ENCODE peak calls at places on chromosomes 6 and 20, in six cellular contexts. One of them, this sample, is unnamed.

GRCh38 chr6:43842964-43843645 is 73.1 kb downstream of the VEGFA start:
- DNase-seq in esophagus squamous epithelium: no peak
- DNase-seq in CD8-positive, alpha-beta memory T cell: no peak
- DNase-seq in endodermal cell: no peak
- DNase-seq in ovary: no peak
- DNase-seq in Caco-2: no peak
- DNase-seq in this sample: no peak

GRCh38 chr6:25329156-25329555 is 50.0 kb downstream of the CARMIL1 start:
- DNase-seq in esophagus squamous epithelium: no peak
- DNase-seq in CD8-positive, alpha-beta memory T cell: no peak
- DNase-seq in endodermal cell: no peak
- DNase-seq in ovary: no peak
- DNase-seq in Caco-2: no peak
- DNase-seq in this sample: no peak

GRCh38 chr6:143034689-143035334 is 25.9 kb upstream of the AIG1 start:
- DNase-seq in esophagus squamous epithelium: no peak
- DNase-seq in CD8-positive, alpha-beta memory T cell: no peak
- DNase-seq in endodermal cell: no peak
- DNase-seq in ovary: no peak
- DNase-seq in Caco-2: peak; percentile 40
- DNase-seq in this sample: no peak

GRCh38 chr20:47622118-47622665 is 120.5 kb downstream of the NCOA3 start:
- DNase-seq in esophagus squamous epithelium: no peak
- DNase-seq in CD8-positive, alpha-beta memory T cell: no peak
- DNase-seq in endodermal cell: no peak
- DNase-seq in ovary: no peak
- DNase-seq in Caco-2: no peak
- DNase-seq in this sample: no peak

GRCh38 chr6:149037026-149037734 is 280.3 kb upstream of the TAB2 start:
- DNase-seq in esophagus squamous epithelium: no peak
- DNase-seq in CD8-positive, alpha-beta memory T cell: no peak
- DNase-seq in endodermal cell: no peak
- DNase-seq in ovary: no peak
- DNase-seq in Caco-2: no peak
- DNase-seq in this sample: no peak

GRCh38 chr6:118808794-118809668 is 84.9 kb upstream of the ASF1A start:
- DNase-seq in esophagus squamous epithelium: no peak
- DNase-seq in CD8-positive, alpha-beta memory T cell: peak; percentile 12
- DNase-seq in endodermal cell: no peak
- DNase-seq in ovary: no peak
- DNase-seq in Caco-2: no peak
- DNase-seq in this sample: no peak

GRCh38 chr20:58645277-58645968 is 5.7 kb upstream of the STX16 start:
- DNase-seq in esophagus squamous epithelium: no peak
- DNase-seq in CD8-positive, alpha-beta memory T cell: no peak
- DNase-seq in endodermal cell: peak; percentile 33
- DNase-seq in ovary: peak; percentile 51
- DNase-seq in Caco-2: no peak
- DNase-seq in this sample: no peak

GRCh38 chr6:684831-685636 is 7.9 kb downstream of the EXOC2 start:
- DNase-seq in esophagus squamous epithelium: no peak
- DNase-seq in CD8-positive, alpha-beta memory T cell: no peak
- DNase-seq in endodermal cell: no peak
- DNase-seq in ovary: no peak
- DNase-seq in Caco-2: no peak
- DNase-seq in this sample: no peak

GRCh38 chr6:220736-221475 is 71.4 kb upstream of the DUSP22 start:
- DNase-seq in esophagus squamous epithelium: no peak
- DNase-seq in CD8-positive, alpha-beta memory T cell: no peak
- DNase-seq in endodermal cell: peak; percentile 55
- DNase-seq in ovary: no peak
- DNase-seq in Caco-2: no peak
- DNase-seq in this sample: no peak

GRCh38 chr20:52103469-52103910 is 88.1 kb downstream of the ZFP64 start:
- DNase-seq in esophagus squamous epithelium: no peak
- DNase-seq in CD8-positive, alpha-beta memory T cell: no peak
- DNase-seq in endodermal cell: peak; percentile 75
- DNase-seq in ovary: no peak
- DNase-seq in Caco-2: no peak
- DNase-seq in this sample: no peak

GRCh38 chr20:10807013-10807412 is 133.2 kb upstream of the JAG1 start:
- DNase-seq in esophagus squamous epithelium: no peak
- DNase-seq in CD8-positive, alpha-beta memory T cell: no peak
- DNase-seq in endodermal cell: no peak
- DNase-seq in ovary: no peak
- DNase-seq in Caco-2: no peak
- DNase-seq in this sample: no peak

GRCh38 chr6:16690244-16691142 is 70.8 kb downstream of the ATXN1 start:
- DNase-seq in esophagus squamous epithelium: no peak
- DNase-seq in CD8-positive, alpha-beta memory T cell: no peak
- DNase-seq in endodermal cell: no peak
- DNase-seq in ovary: no peak
- DNase-seq in Caco-2: no peak
- DNase-seq in this sample: no peak

GRCh38 chr6:84408028-84408427 is 180.6 kb upstream of the CEP162 start:
- DNase-seq in esophagus squamous epithelium: no peak
- DNase-seq in CD8-positive, alpha-beta memory T cell: no peak
- DNase-seq in endodermal cell: no peak
- DNase-seq in ovary: no peak
- DNase-seq in Caco-2: no peak
- DNase-seq in this sample: no peak

GRCh38 chr6:165662041-165662491 is 975 bp downstream of the PDE10A start:
- DNase-seq in esophagus squamous epithelium: no peak
- DNase-seq in CD8-positive, alpha-beta memory T cell: no peak
- DNase-seq in endodermal cell: peak; percentile 87
- DNase-seq in ovary: no peak
- DNase-seq in Caco-2: no peak
- DNase-seq in this sample: no peak

GRCh38 chr20:35009665-35010328 is 54.1 kb downstream of the MYH7B start:
- DNase-seq in esophagus squamous epithelium: no peak
- DNase-seq in CD8-positive, alpha-beta memory T cell: no peak
- DNase-seq in endodermal cell: peak; percentile 16
- DNase-seq in ovary: no peak
- DNase-seq in Caco-2: peak; percentile 46
- DNase-seq in this sample: no peak

GRCh38 chr6:130961148-130961547 is 101.9 kb downstream of the EPB41L2 start:
- DNase-seq in esophagus squamous epithelium: no peak
- DNase-seq in CD8-positive, alpha-beta memory T cell: no peak
- DNase-seq in endodermal cell: no peak
- DNase-seq in ovary: no peak
- DNase-seq in Caco-2: no peak
- DNase-seq in this sample: no peak

GRCh38 chr20:19659468-19659867 is 98.6 kb upstream of the RIN2 start:
- DNase-seq in esophagus squamous epithelium: no peak
- DNase-seq in CD8-positive, alpha-beta memory T cell: no peak
- DNase-seq in endodermal cell: peak; percentile 19
- DNase-seq in ovary: no peak
- DNase-seq in Caco-2: no peak
- DNase-seq in this sample: no peak

GRCh38 chr6:39923394-39923793 is 10.9 kb downstream of the MOCS1 start:
- DNase-seq in esophagus squamous epithelium: no peak
- DNase-seq in CD8-positive, alpha-beta memory T cell: no peak
- DNase-seq in endodermal cell: no peak
- DNase-seq in ovary: no peak
- DNase-seq in Caco-2: no peak
- DNase-seq in this sample: no peak

GRCh38 chr6:137545073-137545472 is 50.9 kb upstream of the OLIG3 start:
- DNase-seq in esophagus squamous epithelium: no peak
- DNase-seq in CD8-positive, alpha-beta memory T cell: no peak
- DNase-seq in endodermal cell: no peak
- DNase-seq in ovary: no peak
- DNase-seq in Caco-2: no peak
- DNase-seq in this sample: no peak

GRCh38 chr6:43086022-43086658 is 10.0 kb downstream of the PTK7 start:
- DNase-seq in esophagus squamous epithelium: no peak
- DNase-seq in CD8-positive, alpha-beta memory T cell: no peak
- DNase-seq in endodermal cell: no peak
- DNase-seq in ovary: no peak
- DNase-seq in Caco-2: no peak
- DNase-seq in this sample: no peak

GRCh38 chr6:82251942-82252341 is 4.4 kb upstream of the IBTK start:
- DNase-seq in esophagus squamous epithelium: no peak
- DNase-seq in CD8-positive, alpha-beta memory T cell: no peak
- DNase-seq in endodermal cell: no peak
- DNase-seq in ovary: no peak
- DNase-seq in Caco-2: no peak
- DNase-seq in this sample: no peak

GRCh38 chr6:21294144-21294543 is 299.4 kb upstream of the SOX4 start:
- DNase-seq in esophagus squamous epithelium: no peak
- DNase-seq in CD8-positive, alpha-beta memory T cell: no peak
- DNase-seq in endodermal cell: no peak
- DNase-seq in ovary: no peak
- DNase-seq in Caco-2: no peak
- DNase-seq in this sample: no peak

GRCh38 chr20:23048283-23049200 is 930 bp downstream of the THBD start:
- DNase-seq in esophagus squamous epithelium: no peak
- DNase-seq in CD8-positive, alpha-beta memory T cell: no peak
- DNase-seq in endodermal cell: peak; percentile 90
- DNase-seq in ovary: no peak
- DNase-seq in Caco-2: no peak
- DNase-seq in this sample: peak; percentile 69

GRCh38 chr6:22906091-22906549 is 336.8 kb downstream of the HDGFL1 start:
- DNase-seq in esophagus squamous epithelium: no peak
- DNase-seq in CD8-positive, alpha-beta memory T cell: no peak
- DNase-seq in endodermal cell: peak; percentile 48
- DNase-seq in ovary: no peak
- DNase-seq in Caco-2: no peak
- DNase-seq in this sample: no peak

GRCh38 chr6:169933251-169933821 is 181.9 kb downstream of the ERMARD start:
- DNase-seq in esophagus squamous epithelium: no peak
- DNase-seq in CD8-positive, alpha-beta memory T cell: no peak
- DNase-seq in endodermal cell: peak; percentile 62
- DNase-seq in ovary: no peak
- DNase-seq in Caco-2: peak; percentile 66
- DNase-seq in this sample: peak; percentile 47

GRCh38 chr20:44087051-44087856 is 99.7 kb downstream of the JPH2 start:
- DNase-seq in esophagus squamous epithelium: no peak
- DNase-seq in CD8-positive, alpha-beta memory T cell: no peak
- DNase-seq in endodermal cell: peak; percentile 29
- DNase-seq in ovary: no peak
- DNase-seq in Caco-2: no peak
- DNase-seq in this sample: no peak

GRCh38 chr20:44810391-44811149 is at the start of gene RIMS4:
- DNase-seq in esophagus squamous epithelium: no peak
- DNase-seq in CD8-positive, alpha-beta memory T cell: no peak
- DNase-seq in endodermal cell: peak; percentile 77
- DNase-seq in ovary: no peak
- DNase-seq in Caco-2: peak; percentile 43
- DNase-seq in this sample: no peak

GRCh38 chr20:44218441-44218840 is 7.9 kb upstream of the OSER1 start:
- DNase-seq in esophagus squamous epithelium: no peak
- DNase-seq in CD8-positive, alpha-beta memory T cell: peak; percentile 29
- DNase-seq in endodermal cell: no peak
- DNase-seq in ovary: no peak
- DNase-seq in Caco-2: no peak
- DNase-seq in this sample: no peak

GRCh38 chr20:10309326-10309725 is 90.7 kb downstream of the SNAP25 start:
- DNase-seq in esophagus squamous epithelium: no peak
- DNase-seq in CD8-positive, alpha-beta memory T cell: no peak
- DNase-seq in endodermal cell: no peak
- DNase-seq in ovary: no peak
- DNase-seq in Caco-2: no peak
- DNase-seq in this sample: no peak

GRCh38 chr6:1436334-1437306 is 47.2 kb downstream of the FOXF2 start:
- DNase-seq in esophagus squamous epithelium: no peak
- DNase-seq in CD8-positive, alpha-beta memory T cell: no peak
- DNase-seq in endodermal cell: peak; percentile 81
- DNase-seq in ovary: no peak
- DNase-seq in Caco-2: peak; percentile 50
- DNase-seq in this sample: no peak

DNA sequence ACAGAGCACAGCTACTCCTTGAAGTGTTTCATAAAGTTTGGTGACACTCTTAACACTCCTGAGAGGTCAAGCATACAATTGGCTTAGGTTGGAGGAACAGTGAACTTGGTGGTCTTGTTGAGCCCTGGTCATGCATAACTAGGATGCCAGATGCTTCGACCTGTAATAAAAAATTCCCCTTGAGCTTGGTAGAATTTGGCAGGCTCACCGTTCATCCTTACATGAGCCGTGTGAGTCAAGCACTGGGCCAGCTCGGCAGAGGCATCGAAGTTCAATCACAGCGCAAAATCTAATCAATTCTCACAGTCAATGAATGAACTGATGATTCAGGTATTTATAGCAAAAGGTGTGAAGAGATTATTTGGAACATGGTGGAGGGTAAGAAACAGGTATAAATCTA is 33.7 kb downstream of the CYP24A1 start:
- DNase-seq in esophagus squamous epithelium: no peak
- DNase-seq in CD8-positive, alpha-beta memory T cell: no peak
- DNase-seq in endodermal cell: no peak
- DNase-seq in ovary: no peak
- DNase-seq in Caco-2: no peak
- DNase-seq in this sample: no peak
- H3K9me3 ChIP-seq in esophagus squamous epithelium: no peaks in the 10 kb centered on the region
- H3K9me3 ChIP-seq in CD8-positive, alpha-beta memory T cell: no peaks in the 10 kb centered on the region
- H3K9me3 ChIP-seq in endodermal cell: peaks cover 8% of the 10 kb centered on the region
- H3K9me3 ChIP-seq in ovary: no peaks in the 10 kb centered on the region
- H3K9me3 ChIP-seq in Caco-2: peaks cover 3% of the 10 kb centered on the region
- H3K9me3 ChIP-seq in this sample: no peaks in the 10 kb centered on the region

GRCh38 chr6:11218077-11218392 is 14.4 kb downstream of the NEDD9 start:
- DNase-seq in esophagus squamous epithelium: no peak
- DNase-seq in CD8-positive, alpha-beta memory T cell: no peak
- DNase-seq in endodermal cell: no peak
- DNase-seq in ovary: no peak
- DNase-seq in Caco-2: no peak
- DNase-seq in this sample: no peak
- H3K4me1 ChIP-seq in esophagus squamous epithelium: peaks cover 91% of the 10 kb centered on the region
- H3K4me1 ChIP-seq in CD8-positive, alpha-beta memory T cell: peaks cover 9% of the 10 kb centered on the region
- H3K4me1 ChIP-seq in endodermal cell: peaks cover 27% of the 10 kb centered on the region
- H3K4me1 ChIP-seq in ovary: no peaks in the 10 kb centered on the region
- H3K4me1 ChIP-seq in Caco-2: peaks cover 32% of the 10 kb centered on the region
- H3K4me1 ChIP-seq in this sample: peaks cover 93% of the 10 kb centered on the region

GRCh38 chr20:57400821-57401564 is 9.8 kb downstream of the RBM38 start:
- DNase-seq in esophagus squamous epithelium: no peak
- DNase-seq in CD8-positive, alpha-beta memory T cell: no peak
- DNase-seq in endodermal cell: no peak
- DNase-seq in ovary: no peak
- DNase-seq in Caco-2: no peak
- DNase-seq in this sample: no peak
- H3K36me3 ChIP-seq in esophagus squamous epithelium: peaks cover 7% of the 10 kb centered on the region
- H3K36me3 ChIP-seq in CD8-positive, alpha-beta memory T cell: peaks cover 72% of the 10 kb centered on the region
- H3K36me3 ChIP-seq in endodermal cell: peaks cover 20% of the 10 kb centered on the region
- H3K36me3 ChIP-seq in ovary: no peaks in the 10 kb centered on the region
- H3K36me3 ChIP-seq in Caco-2: peaks cover 13% of the 10 kb centered on the region
- H3K36me3 ChIP-seq in this sample: peaks cover 77% of the 10 kb centered on the region

GRCh38 chr6:168650686-168651085 is 209.7 kb downstream of the SMOC2 start:
- DNase-seq in esophagus squamous epithelium: no peak
- DNase-seq in CD8-positive, alpha-beta memory T cell: no peak
- DNase-seq in endodermal cell: no peak
- DNase-seq in ovary: peak; percentile 71
- DNase-seq in Caco-2: no peak
- DNase-seq in this sample: no peak

GRCh38 chr6:168658059-168658458 is 217.1 kb downstream of the SMOC2 start:
- DNase-seq in esophagus squamous epithelium: no peak
- DNase-seq in CD8-positive, alpha-beta memory T cell: no peak
- DNase-seq in endodermal cell: peak; percentile 57
- DNase-seq in ovary: no peak
- DNase-seq in Caco-2: no peak
- DNase-seq in this sample: no peak

GRCh38 chr6:168660400-168660945 is 219.5 kb downstream of the SMOC2 start:
- DNase-seq in esophagus squamous epithelium: no peak
- DNase-seq in CD8-positive, alpha-beta memory T cell: no peak
- DNase-seq in endodermal cell: no peak
- DNase-seq in ovary: no peak
- DNase-seq in Caco-2: no peak
- DNase-seq in this sample: no peak

GRCh38 chr6:168655462-168656152 is 214.6 kb downstream of the SMOC2 start:
- DNase-seq in esophagus squamous epithelium: no peak
- DNase-seq in CD8-positive, alpha-beta memory T cell: no peak
- DNase-seq in endodermal cell: peak; percentile 19
- DNase-seq in ovary: no peak
- DNase-seq in Caco-2: no peak
- DNase-seq in this sample: no peak
- H3K9me3 ChIP-seq in esophagus squamous epithelium: no peaks in the 10 kb centered on the region
- H3K9me3 ChIP-seq in CD8-positive, alpha-beta memory T cell: no peaks in the 10 kb centered on the region
- H3K9me3 ChIP-seq in endodermal cell: peaks cover 7% of the 10 kb centered on the region
- H3K9me3 ChIP-seq in ovary: no peaks in the 10 kb centered on the region
- H3K9me3 ChIP-seq in Caco-2: peaks cover 3% of the 10 kb centered on the region
- H3K9me3 ChIP-seq in this sample: no peaks in the 10 kb centered on the region